ENCODE peak calls at places on chromosomes 5 and 9, in four cellular contexts. G, J, Q and E are unnamed samples.

GRCh38 chr5:88886252-88886651 is 3.3 kb upstream of the MEF2C start:
- DNase-seq in Q (no peak), J (no peak), G (no peak), E (no peak)

GRCh38 chr5:72517961-72518690 is 10.9 kb upstream of the ZNF366 start:
- DNase-seq in G (no peak), Q (no peak), J (no peak), E (no peak)

GRCh38 chr5:60287174-60287771 is 393.7 kb upstream of the PDE4D start:
- DNase-seq in Q (peak), G (peak), J (peak), E (peak)

GRCh38 chr9:36637491-36638270 is 65.0 kb downstream of the MELK start:
- DNase-seq in Q (no peak), J (no peak), G (no peak), E (no peak)

GRCh38 chr5:74027732-74028338 is 401.8 kb downstream of the ARHGEF28 start:
- DNase-seq in J (no peak), Q (no peak), G (no peak), E (no peak)

GRCh38 chr9:129069128-129069824 is 11.6 kb upstream of the DOLPP1 start:
- DNase-seq in Q (peak), J (no peak), G (no peak), E (peak)

GRCh38 chr5:56264417-56265025 is 31.4 kb upstream of the ANKRD55 start:
- DNase-seq in G (peak), J (peak), Q (peak), E (peak)

GRCh38 chr9:132673355-132673754 is 3.1 kb downstream of the GTF3C4 start:
- DNase-seq in G (no peak), Q (peak), J (no peak), E (peak)

GRCh38 chr5:175555168-175555745 is 76.9 kb downstream of the SFXN1 start:
- DNase-seq in G (no peak), J (no peak), Q (no peak), E (no peak)

GRCh38 chr9:127751269-127752054 is 16.4 kb upstream of the TOR2A start:
- DNase-seq in J (peak), G (no peak), Q (peak), E (no peak)

GRCh38 chr9:137371521-137371941 is 51.4 kb downstream of the EXD3 start:
- DNase-seq in Q (no peak), J (no peak), G (no peak), E (no peak)

GRCh38 chr9:130498918-130499698 is 54.3 kb downstream of the ASS1 start:
- DNase-seq in G (no peak), J (no peak), Q (no peak), E (peak)

GRCh38 chr5:81265101-81265500 is 32.0 kb downstream of the CKMT2 start:
- DNase-seq in G (no peak), J (no peak), Q (no peak), E (no peak)

GRCh38 chr5:74386571-74387334 is 253.8 kb downstream of the ENC1 start:
- DNase-seq in J (no peak), Q (no peak), G (no peak), E (no peak)

DNA sequence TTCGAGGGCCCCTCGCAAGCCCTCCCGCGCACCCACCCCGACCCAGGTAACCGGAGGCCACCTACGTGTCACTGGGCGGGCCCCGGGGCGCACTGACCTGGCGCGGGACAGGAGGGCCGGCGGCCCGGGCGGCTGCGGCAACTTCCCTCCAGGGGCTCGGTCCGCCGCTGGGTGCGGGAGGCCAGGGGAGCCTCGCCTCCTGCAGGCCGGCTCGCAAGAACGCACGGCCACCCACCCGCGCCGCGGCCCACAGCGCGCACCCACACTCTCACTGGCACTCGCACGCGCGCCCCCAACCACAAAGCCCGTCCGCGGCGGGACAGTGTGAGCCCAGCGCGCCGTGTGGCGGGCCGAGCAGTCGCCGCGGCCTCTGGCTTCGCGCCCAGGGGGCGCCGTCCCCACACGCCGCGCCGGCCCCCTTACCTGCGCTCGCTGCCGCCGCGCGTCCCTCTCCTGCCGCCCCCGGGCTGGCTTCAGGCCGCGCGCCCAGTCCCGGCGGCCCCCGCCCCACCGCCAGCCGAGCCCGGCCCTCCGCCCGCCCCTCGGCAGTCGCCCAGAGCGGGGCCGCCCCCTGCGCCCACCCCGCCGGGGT is 430 bp downstream of the LPAR1 start:
- DNase-seq in J (peak), G (no peak), Q (no peak), E (peak)
- TF ChIP-seq TEAD4 in J (no peak), G (peak), Q (no peak), E (no peak)

DNA sequence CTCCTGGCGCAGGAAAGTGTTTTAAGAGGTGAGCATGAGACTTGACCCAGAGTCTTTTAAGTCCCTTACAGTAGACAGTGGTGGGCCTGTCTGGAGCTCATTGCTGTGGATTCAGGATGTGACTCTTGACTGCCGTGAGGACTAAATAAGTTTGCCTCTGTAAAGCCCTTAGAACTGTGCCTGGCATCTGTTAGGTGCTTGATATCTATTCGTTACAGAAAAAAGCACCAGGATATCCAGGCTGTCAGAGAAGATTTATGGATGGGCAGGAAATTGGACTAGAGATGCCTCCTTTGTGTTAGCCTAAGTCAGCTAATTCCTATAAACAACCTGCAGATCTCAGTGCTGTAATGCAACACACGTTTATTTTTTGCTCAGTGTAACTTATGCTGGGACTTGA is 12.6 kb downstream of the ERGIC1 start:
- DNase-seq in J (no peak), G (no peak), Q (no peak), E (no peak)
- TF ChIP-seq TEAD4 in J (no peak), G (no peak), Q (no peak), E (no peak)

GRCh38 chr5:6766558-6767191 is 53.4 kb downstream of the TENT4A start:
- DNase-seq in G (no peak), Q (no peak), J (no peak), E (peak)
- TF ChIP-seq TEAD4 in G (no peak), Q (no peak), J (no peak), E (peak)

DNA sequence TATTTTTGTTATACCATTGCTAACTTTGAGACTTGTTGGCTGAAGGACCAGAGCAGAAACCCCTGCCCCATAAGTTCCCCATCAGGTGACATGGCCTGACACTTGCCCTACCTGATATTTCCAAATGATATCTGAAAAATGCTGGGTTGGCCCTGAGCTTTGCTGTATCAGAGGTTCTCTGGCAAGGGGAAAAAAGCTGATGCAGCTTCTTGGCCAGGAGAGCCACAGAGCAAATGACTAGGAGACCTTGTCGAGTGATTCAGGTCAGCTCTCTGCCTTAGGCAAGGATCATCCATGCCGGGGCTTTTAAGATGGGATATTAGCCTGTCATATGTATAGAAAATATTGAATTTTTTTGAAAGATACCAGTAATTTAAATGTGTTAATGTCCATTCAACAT is 2.9 kb upstream of the MEGF9 start:
- DNase-seq in G (no peak), Q (no peak), J (no peak), E (no peak)
- TF ChIP-seq TEAD4 in G (no peak), Q (no peak), J (no peak), E (no peak)

GRCh38 chr9:2291980-2292704 is 277.0 kb downstream of the SMARCA2 start:
- DNase-seq in Q (no peak), G (no peak), J (no peak), E (no peak)
- TF ChIP-seq TEAD4 in Q (no peak), G (no peak), J (no peak), E (no peak)

DNA sequence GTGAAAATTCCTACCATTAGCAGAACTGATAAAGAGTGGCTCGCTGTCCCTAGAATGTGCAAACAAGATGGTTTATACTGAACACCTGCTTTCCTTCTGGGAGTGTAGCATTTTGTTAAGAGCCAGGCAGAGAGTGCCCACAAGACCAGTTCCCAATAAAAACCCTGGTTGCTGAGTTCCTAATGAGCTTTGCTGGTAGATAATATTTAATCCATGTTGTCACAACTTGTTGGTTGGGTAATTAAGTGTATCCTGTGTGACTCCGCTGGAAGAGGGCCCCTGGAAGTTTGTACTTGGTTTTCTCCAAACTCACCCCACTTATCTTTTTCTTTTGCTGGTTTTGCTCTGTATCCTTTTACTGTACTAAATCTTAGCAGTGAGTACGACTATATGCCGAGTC is 39.6 kb upstream of the GOLGA1 start:
- DNase-seq in Q (no peak), J (no peak), G (no peak), E (no peak)
- TF ChIP-seq TEAD4 in Q (no peak), J (no peak), G (no peak), E (no peak)

DNA sequence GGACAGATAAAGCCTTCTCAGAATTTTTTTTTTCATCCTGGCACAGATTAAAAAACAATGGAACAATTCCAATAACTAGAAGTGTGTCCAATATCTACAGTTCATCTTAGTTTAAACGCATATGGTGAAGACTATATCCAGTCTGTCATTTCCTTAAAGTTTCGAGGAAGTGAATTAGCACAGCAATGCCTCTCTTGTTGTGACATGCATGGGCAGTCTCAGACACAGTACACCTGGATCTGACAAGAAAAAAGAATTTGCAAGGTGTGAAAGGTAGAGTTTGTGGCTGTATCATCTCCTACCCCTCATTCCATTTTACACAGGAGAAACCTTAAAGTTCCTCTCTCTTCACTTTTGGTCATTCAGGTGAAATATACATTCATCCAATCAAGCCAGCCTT is 100.6 kb upstream of the ADAMTS19 start:
- DNase-seq in J (no peak), Q (no peak), G (no peak), E (no peak)
- TF ChIP-seq TEAD4 in J (no peak), Q (no peak), G (no peak), E (no peak)

GRCh38 chr5:135055385-135055784 is 21.4 kb upstream of the PITX1 start:
- DNase-seq in Q (no peak), G (no peak), J (no peak), E (no peak)
- TF ChIP-seq TEAD4 in Q (no peak), G (no peak), J (no peak), E (no peak)

DNA sequence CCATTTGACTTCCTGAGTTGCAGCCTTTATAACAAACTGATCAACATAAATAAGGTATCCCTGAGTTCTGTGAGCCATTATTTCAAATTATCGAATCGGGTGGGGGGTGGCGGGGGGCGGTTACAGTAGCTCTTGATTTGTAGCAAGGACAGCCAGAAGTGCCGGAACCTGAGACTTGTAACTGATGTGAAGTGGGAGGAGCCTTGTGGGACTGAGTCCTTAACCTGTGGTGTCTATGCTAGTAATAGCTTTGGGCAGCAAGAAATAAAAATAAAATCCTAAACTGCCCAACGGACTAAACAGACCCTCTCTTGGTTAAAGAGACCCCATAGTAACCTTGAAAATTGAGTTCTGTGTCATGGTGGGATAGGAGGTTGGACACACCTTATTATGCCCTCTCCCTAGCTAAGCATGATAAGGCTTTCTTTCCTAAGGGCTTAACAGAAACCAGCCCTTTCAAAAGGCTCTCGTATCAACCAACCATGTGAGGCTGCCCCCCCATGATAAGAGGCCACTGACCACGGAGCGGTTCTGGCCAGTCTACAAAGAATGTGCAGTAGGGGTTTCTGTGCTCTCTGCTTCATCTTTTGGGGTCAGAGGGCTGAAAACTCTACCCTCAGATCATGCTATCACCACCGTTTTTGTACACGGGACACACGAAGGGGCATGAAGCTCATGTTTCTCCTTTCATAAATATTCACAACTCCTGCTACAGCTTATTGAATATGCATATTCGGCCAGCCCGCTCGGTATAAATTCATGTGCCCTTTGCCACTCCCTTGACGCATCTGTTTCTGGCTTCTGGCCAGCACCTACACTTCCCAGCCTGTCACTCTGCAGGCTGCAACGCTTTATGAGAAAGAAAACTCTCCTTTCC is 39.5 kb upstream of the IQGAP2 start:
- DNase-seq in J (no peak), Q (peak), G (no peak), E (no peak)
- TF ChIP-seq TEAD4 in J (no peak), Q (peak), G (no peak), E (no peak)